ENCODE peak calls at places on chromosomes 12 and 14, in four cellular contexts. F is MM.1S, R is RWPE1, B is IMR-90. Q is an unnamed sample.

GRCh38 chr14:84006643-84007137 is 1523.3 kb upstream of the FLRT2 start:
- DNase-seq in F (no peak), R (no peak), B (no peak), Q (no peak)

GRCh38 chr12:107287436-107288413 is 194.4 kb upstream of the CRY1 start:
- DNase-seq in B (peak; percentile 23), F (no peak), R (no peak), Q (no peak)

GRCh38 chr14:101889898-101890297 is 74.5 kb upstream of the DYNC1H1 start:
- DNase-seq in B (no peak), R (no peak), F (no peak), Q (no peak)

GRCh38 chr14:39673141-39674133 is 241.2 kb upstream of the FBXO33 start:
- DNase-seq in B (no peak), F (no peak), R (peak; percentile 4), Q (no peak)

GRCh38 chr12:23132357-23132756 is 507.4 kb downstream of the ETNK1 start:
- DNase-seq in R (no peak), B (no peak), F (no peak), Q (no peak)

GRCh38 chr12:64390275-64390851 is at the start of gene C12orf56:
- DNase-seq in B (no peak), F (no peak), R (peak; percentile 34), Q (no peak)

GRCh38 chr14:52063107-52063506 is 5.8 kb downstream of the NID2 start:
- DNase-seq in B (peak; percentile 37), R (no peak), F (no peak), Q (no peak)

GRCh38 chr12:124174406-124174805 is 120.5 kb upstream of the RFLNA start:
- DNase-seq in B (no peak), F (no peak), R (no peak), Q (no peak)

GRCh38 chr14:61503167-61503801 is 181.9 kb downstream of the PRKCH start:
- DNase-seq in R (no peak), F (no peak), B (peak; percentile 33), Q (no peak)

GRCh38 chr14:22753586-22753985 is 12.9 kb upstream of the OXA1L start:
- DNase-seq in F (peak; percentile 18), R (no peak), B (no peak), Q (no peak)

GRCh38 chr14:92659765-92660561 is 88.5 kb downstream of the LGMN start:
- DNase-seq in B (no peak), F (no peak), R (no peak), Q (no peak)

GRCh38 chr12:38157274-38157932 is 159.2 kb upstream of the ALG10B start:
- DNase-seq in F (no peak), R (no peak), B (no peak), Q (no peak)

GRCh38 chr14:96554315-96554910 is 52.2 kb downstream of the PAPOLA start:
- DNase-seq in F (no peak), B (no peak), R (no peak), Q (no peak)

GRCh38 chr14:92684801-92685560 is 63.4 kb downstream of the LGMN start:
- DNase-seq in R (no peak), F (no peak), B (no peak), Q (no peak)

GRCh38 chr12:27864521-27864920 is 84.5 kb upstream of the MANSC4 start:
- DNase-seq in B (peak; percentile 44), R (no peak), F (no peak), Q (no peak)

GRCh38 chr12:56864318-56864717 is 69.9 kb downstream of the SDR9C7 start:
- DNase-seq in F (no peak), B (no peak), R (no peak), Q (no peak)

GRCh38 chr14:55327179-55327578 is 56.0 kb downstream of the FBXO34 start:
- DNase-seq in F (no peak), B (no peak), R (no peak), Q (no peak)

GRCh38 chr12:130983328-130984017 is 29.8 kb downstream of the ADGRD1 start:
- DNase-seq in F (no peak), B (no peak), R (no peak), Q (peak; percentile 64)

GRCh38 chr12:121560392-121561021 is 20.3 kb downstream of the KDM2B start:
- DNase-seq in B (no peak), R (no peak), F (no peak), Q (no peak)

GRCh38 chr12:87995581-87996178 is 33.5 kb downstream of the C12orf50 start:
- DNase-seq in R (peak; percentile 49), B (peak; percentile 73), F (peak; percentile 47), Q (no peak)

GRCh38 chr12:26872623-26873022 is 39.6 kb upstream of the ITPR2 start:
- DNase-seq in F (no peak), B (no peak), R (no peak), Q (no peak)

GRCh38 chr12:93676408-93677194 is 574 bp upstream of the CRADD start:
- DNase-seq in B (no peak), R (no peak), F (no peak), Q (no peak)

GRCh38 chr12:40436564-40436963 is 211.8 kb downstream of the LRRK2 start:
- DNase-seq in F (no peak), B (no peak), R (no peak), Q (no peak)

GRCh38 chr14:87014854-87015253 is 978.1 kb downstream of the GALC start:
- DNase-seq in R (no peak), B (no peak), F (no peak), Q (no peak)

GRCh38 chr12:68119724-68120211 is 39.8 kb downstream of the IFNG start:
- DNase-seq in R (peak; percentile 14), B (no peak), F (peak; percentile 51), Q (no peak)

GRCh38 chr12:81257952-81258551 is 180.2 kb downstream of the ACSS3 start:
- DNase-seq in R (peak; percentile 12), F (peak; percentile 62), B (peak; percentile 47), Q (no peak)

GRCh38 chr12:49903700-49904423 is at the start of gene FAIM2:
- DNase-seq in F (no peak), R (no peak), B (peak; percentile 82), Q (no peak)

GRCh38 chr12:63915105-63915830 is 70.8 kb downstream of the SRGAP1 start:
- DNase-seq in R (peak; percentile 47), B (peak; percentile 71), F (no peak), Q (no peak)

GRCh38 chr12:100555722-100556121 is 17.8 kb upstream of the GAS2L3 start:
- DNase-seq in R (no peak), B (peak; percentile 12), F (no peak), Q (no peak)

GRCh38 chr12:32828120-32828519 is 68.5 kb downstream of the PKP2 start:
- DNase-seq in F (no peak), B (no peak), R (no peak), Q (no peak)
- H3K27ac ChIP-seq in F (no peak overlapping the region), B (no peak overlapping the region), R (no peak overlapping the region), Q (no peak overlapping the region)

GRCh38 chr12:47900101-47900479 is 4.7 kb downstream of the VDR start:
- DNase-seq in B (no peak), F (no peak), R (no peak), Q (no peak)
- H3K27ac ChIP-seq in B (no peak overlapping the region), F (peak overlapping the region; percentile 34), R (no peak overlapping the region), Q (no peak overlapping the region)

DNA sequence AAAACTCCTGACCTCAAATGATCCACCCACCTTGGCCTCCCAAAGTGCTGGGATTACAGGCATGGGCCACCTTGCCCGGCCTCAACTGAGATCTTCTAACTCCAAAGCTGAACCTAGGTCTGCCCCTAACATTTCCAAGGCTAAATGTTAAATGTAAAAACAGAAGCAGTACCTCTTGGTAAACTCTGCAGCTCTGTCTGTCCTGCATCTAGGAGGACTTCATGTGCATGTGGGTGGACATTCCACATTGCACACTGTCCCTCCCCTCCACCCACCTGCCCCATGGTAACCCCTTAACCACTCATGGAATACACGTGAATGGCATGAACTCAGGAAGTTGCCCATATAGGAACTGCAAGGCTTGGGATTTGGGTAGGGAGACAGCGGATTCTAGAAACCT is 33.1 kb downstream of the SNX6 start:
- DNase-seq in F (no peak), B (no peak), R (no peak), Q (no peak)
- H3K27ac ChIP-seq in F (no peak overlapping the region), B (no peak overlapping the region), R (no peak overlapping the region), Q (no peak overlapping the region)

DNA sequence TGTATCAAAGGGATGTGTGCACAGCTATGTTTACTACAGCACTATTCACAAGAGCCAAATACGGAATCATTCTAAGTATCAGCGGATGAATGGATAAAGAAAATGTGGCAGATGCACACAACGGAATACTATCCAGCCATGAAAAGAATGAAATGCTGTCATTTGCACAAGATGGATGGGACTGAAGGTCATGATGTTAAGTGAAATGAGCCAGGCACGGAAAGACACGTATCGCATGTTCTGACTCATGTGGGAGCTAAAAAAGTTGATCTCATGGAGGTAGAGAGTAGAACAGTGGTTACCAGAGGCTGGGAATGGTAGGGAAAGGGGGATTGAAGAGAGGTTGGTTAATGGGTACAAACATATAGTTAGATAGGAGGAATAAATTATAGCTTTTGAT is 25.9 kb upstream of the ISM2 start:
- DNase-seq in F (no peak), R (no peak), B (no peak), Q (no peak)
- H3K27ac ChIP-seq in F (no peak overlapping the region), R (no peak overlapping the region), B (no peak overlapping the region), Q (no peak overlapping the region)

DNA sequence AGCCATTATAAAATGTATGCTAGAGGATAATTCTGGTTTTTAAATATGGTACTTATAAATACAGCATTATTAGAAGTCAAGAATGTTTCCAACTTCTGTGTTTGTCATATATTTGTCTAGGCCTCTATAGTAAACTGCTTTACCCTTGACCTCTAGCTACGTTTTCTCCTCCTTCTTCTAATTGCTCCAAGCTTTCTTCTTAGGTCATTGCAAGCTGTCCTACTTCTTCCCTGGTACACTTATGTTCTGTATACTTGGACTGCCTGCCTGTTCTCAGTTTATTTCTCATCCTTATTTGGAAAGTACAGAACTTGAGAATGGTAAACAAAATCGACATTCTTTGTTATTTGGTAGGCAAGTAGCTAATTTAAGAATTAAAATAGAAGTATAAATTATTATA is 23.9 kb upstream of the ATP2B1 start:
- DNase-seq in R (no peak), F (no peak), B (no peak), Q (no peak)
- H3K27ac ChIP-seq in R (no peak overlapping the region), F (no peak overlapping the region), B (no peak overlapping the region), Q (no peak overlapping the region)

Q was measured in coronary artery.